ENCODE peak calls at places on chromosomes 2 and 18, in seven cellular contexts. U is central memory CD4-positive, alpha-beta T cell; D is activated CD4-positive, alpha-beta T cell treated with anti-CD3 and anti-CD28 coated beads for 24 hours; J is SHP77; S is mesendoderm; E is fibroblast of villous mesenchyme; G is K562. L is an unnamed sample.

GRCh38 chr18:48826806-48827205 is 124.0 kb downstream of the SMAD7 start:
- DNase-seq in J (no peak), D (no peak), G (no peak), U (no peak), S (no peak), E (no peak), L (no peak)

GRCh38 chr2:155842103-155842502 is 490.4 kb downstream of the NR4A2 start:
- DNase-seq in D (no peak), E (no peak), G (no peak), S (peak), J (no peak), U (no peak), L (no peak)

GRCh38 chr2:233556756-233557736 is 9.5 kb downstream of the USP40 start:
- DNase-seq in E (peak), D (no peak), G (no peak), S (no peak), U (no peak), J (no peak), L (peak)

GRCh38 chr2:119063146-119063545 is 95.4 kb downstream of the C1QL2 start:
- DNase-seq in U (no peak), S (no peak), J (no peak), D (no peak), E (no peak), G (no peak), L (no peak)

GRCh38 chr2:174035981-174036742 is 71.0 kb upstream of the SP3 start:
- DNase-seq in G (peak), D (no peak), U (no peak), S (peak), J (no peak), E (peak), L (no peak)

GRCh38 chr18:77081387-77081773 is 51.2 kb downstream of the MBP start:
- DNase-seq in G (no peak), E (peak), S (no peak), U (no peak), J (no peak), D (no peak), L (peak)

GRCh38 chr18:34158881-34159690 is 65.6 kb downstream of the NOL4 start:
- DNase-seq in J (peak), U (no peak), E (no peak), S (peak), G (no peak), D (no peak), L (peak)

GRCh38 chr2:241218131-241219029 is 29.9 kb downstream of the ANO7 start:
- DNase-seq in G (peak), S (peak), U (peak), J (peak), E (peak), D (no peak), L (peak)

GRCh38 chr18:32701288-32701687 is 71.5 kb downstream of the KLHL14 start:
- DNase-seq in J (no peak), E (no peak), S (no peak), D (no peak), U (no peak), G (no peak), L (no peak)

GRCh38 chr2:241546771-241547498 is 11.6 kb upstream of the BOK start:
- DNase-seq in S (peak), U (no peak), J (no peak), G (no peak), E (peak), D (no peak), L (peak)

GRCh38 chr2:219331560-219332213 is 857 bp downstream of the RESP18 start:
- DNase-seq in D (no peak), S (peak), J (no peak), G (peak), E (peak), U (no peak), L (peak)

GRCh38 chr2:101870444-101870843 is 121.3 kb upstream of the IL1R2 start:
- DNase-seq in U (no peak), S (peak), J (no peak), D (no peak), G (no peak), E (no peak), L (no peak)

GRCh38 chr2:226618875-226619605 is 180.6 kb downstream of the IRS1 start:
- DNase-seq in G (no peak), U (no peak), S (no peak), D (no peak), J (no peak), E (peak), L (peak)

GRCh38 chr2:85785027-85785822 is 31.4 kb downstream of the ATOH8 start:
- DNase-seq in S (no peak), E (peak), J (no peak), G (no peak), D (no peak), U (no peak), L (no peak)

GRCh38 chr18:68387246-68387645 is 327.7 kb downstream of the TMX3 start:
- DNase-seq in J (no peak), D (no peak), S (no peak), U (no peak), E (no peak), G (no peak), L (peak)

GRCh38 chr2:6452702-6453481 is 412.8 kb downstream of the CMPK2 start:
- DNase-seq in E (peak), S (peak), J (no peak), D (no peak), U (no peak), G (no peak), L (peak)

GRCh38 chr2:7632420-7632819 is 715.2 kb downstream of the RNF144A start:
- DNase-seq in G (no peak), D (no peak), U (no peak), E (no peak), S (no peak), J (no peak), L (no peak)

GRCh38 chr18:45889419-45890059 is 64.1 kb downstream of the SIGLEC15 start:
- DNase-seq in J (no peak), E (no peak), G (no peak), U (no peak), S (no peak), D (no peak), L (no peak)

GRCh38 chr18:59272221-59272888 is 899 bp downstream of the RAX start:
- DNase-seq in J (no peak), G (no peak), E (no peak), S (no peak), U (no peak), D (no peak), L (no peak)

GRCh38 chr2:55771612-55772011 is 78.0 kb upstream of the PNPT1 start:
- DNase-seq in D (no peak), E (peak), U (no peak), J (peak), G (no peak), S (peak), L (peak)

GRCh38 chr2:191038241-191038725 is 24.3 kb upstream of the STAT1 start:
- DNase-seq in U (peak), S (no peak), G (peak), E (peak), J (no peak), D (no peak), L (peak)

L was measured in foreskin fibroblast.